ENCODE peak calls at places on chromosomes 1 and 21, in seven cellular contexts. D is activated T-cell treated with anti-CD3 and anti-CD28 coated beads for 24 hours; X is stimulated activated CD8-positive, alpha-beta memory T cell treated with anti-CD3 and anti-CD28 coated beads, Interleukin-7, amount 100 ng/mL, for 1 hour; O is stimulated activated naive B cell treated with anti-CD40 and anti-IgM and Interleukin-4, amounts not matched to agents 10 μg/mL and 1 μg/mL and 100 μg/mL, for 72 hours; P is GM12865; E is K562; C is choroid plexus epithelial cell. L is an unnamed sample.
A peak's percentile ranks its signal among the peaks of the same experiment; 100 is the strongest.

GRCh38 chr1:62337785-62338631 is 18.8 kb upstream of the KANK4 start:
- DNase-seq in E (peak; percentile 71), X (no peak), P (no peak), C (peak; percentile 55), O (no peak), D (no peak), L (no peak)

GRCh38 chr1:204363335-204364114 is 3.8 kb upstream of the PLEKHA6 start:
- DNase-seq in D (peak; percentile 69), O (peak; percentile 73), X (peak; percentile 39), C (peak; percentile 80), P (peak; percentile 83), E (peak; percentile 88), L (peak; percentile 89)

GRCh38 chr1:77401384-77401783 is 119.6 kb downstream of the AK5 start:
- DNase-seq in X (no peak), P (no peak), E (no peak), D (no peak), C (no peak), O (no peak), L (no peak)

GRCh38 chr1:185864889-185865288 is 130.7 kb downstream of the HMCN1 start:
- DNase-seq in E (no peak), O (no peak), P (no peak), D (no peak), C (peak; percentile 78), X (no peak), L (peak; percentile 59)

GRCh38 chr21:35416866-35417453 is 367.9 kb upstream of the RUNX1 start:
- DNase-seq in X (no peak), D (no peak), C (no peak), E (no peak), P (no peak), O (no peak), L (no peak)

GRCh38 chr1:214255509-214255908 is 25.4 kb upstream of the SMYD2 start:
- DNase-seq in D (no peak), O (no peak), E (no peak), P (no peak), C (no peak), X (no peak), L (no peak)

GRCh38 chr1:241411056-241411775 is 54.2 kb upstream of the RGS7 start:
- DNase-seq in D (no peak), C (no peak), X (no peak), E (no peak), P (no peak), O (no peak), L (peak; percentile 66)

GRCh38 chr1:205927676-205928075 is 15.6 kb downstream of the SLC26A9 start:
- DNase-seq in C (no peak), D (no peak), X (no peak), O (no peak), E (no peak), P (no peak), L (no peak)

GRCh38 chr1:168281603-168282002 is 926 bp downstream of the TBX19 start:
- DNase-seq in E (peak; percentile 58), X (no peak), P (no peak), O (no peak), C (no peak), D (no peak), L (no peak)

GRCh38 chr1:18629659-18630510 is 761 bp upstream of the PAX7 start:
- DNase-seq in O (no peak), X (no peak), D (no peak), E (no peak), C (no peak), P (no peak), L (no peak)

GRCh38 chr1:64231153-64231552 is 27.7 kb downstream of the UBE2U start:
- DNase-seq in E (no peak), C (no peak), X (no peak), O (no peak), P (no peak), D (no peak), L (no peak)

GRCh38 chr1:198467342-198467741 is 73.1 kb downstream of the ATP6V1G3 start:
- DNase-seq in E (no peak), O (no peak), C (no peak), P (no peak), D (no peak), X (no peak), L (no peak)

GRCh38 chr1:24409535-24409934 is 4.0 kb downstream of the STPG1 start:
- DNase-seq in X (no peak), P (no peak), C (peak; percentile 77), E (no peak), O (no peak), D (no peak), L (peak; percentile 35)

GRCh38 chr1:9437931-9438330 is 101.3 kb upstream of the SLC25A33 start:
- DNase-seq in P (no peak), E (no peak), C (peak; percentile 60), X (no peak), O (no peak), D (no peak), L (no peak)

GRCh38 chr1:145918144-145918991 is at the start of gene PEX11B:
- DNase-seq in O (peak; percentile 90), D (peak; percentile 88), C (peak; percentile 90), E (peak; percentile 85), X (peak; percentile 83), P (peak; percentile 94), L (peak; percentile 94)

GRCh38 chr1:182957902-182958395 is 5.0 kb upstream of the SHCBP1L start:
- DNase-seq in X (no peak), E (no peak), C (no peak), D (no peak), P (no peak), O (no peak), L (no peak)

GRCh38 chr1:54474500-54475235 is 68.5 kb upstream of the SSBP3 start:
- DNase-seq in P (no peak), O (no peak), E (peak; percentile 94), D (no peak), X (no peak), C (no peak), L (no peak)

GRCh38 chr1:192580351-192580962 is 4.9 kb downstream of the RGS1 start:
- DNase-seq in X (no peak), P (peak; percentile 66), O (no peak), E (no peak), C (peak; percentile 84), D (no peak), L (peak; percentile 63)

GRCh38 chr1:19450811-19451564 is 34.4 kb downstream of the CAPZB start:
- DNase-seq in P (no peak), O (no peak), D (no peak), X (no peak), C (peak; percentile 95), E (no peak), L (peak; percentile 94)

GRCh38 chr1:62437273-62437945 is 560 bp downstream of the USP1 start:
- DNase-seq in X (peak; percentile 3), C (peak; percentile 27), D (peak; percentile 32), O (no peak), P (no peak), E (no peak), L (peak; percentile 63)

GRCh38 chr1:184480711-184481110 is 93.9 kb downstream of the C1orf21 start:
- DNase-seq in D (no peak), X (no peak), E (no peak), P (no peak), O (no peak), C (no peak), L (no peak)

GRCh38 chr1:235502601-235503332 is 1.5 kb downstream of the B3GALNT2 start:
- DNase-seq in X (no peak), E (no peak), C (peak; percentile 47), P (peak; percentile 58), O (no peak), D (no peak), L (peak; percentile 62)

GRCh38 chr1:24764439-24764838 is 19.2 kb downstream of the CLIC4 start:
- DNase-seq in D (no peak), X (no peak), O (no peak), E (no peak), C (no peak), P (no peak), L (no peak)

GRCh38 chr1:52365091-52365745 is 787 bp downstream of the CC2D1B start:
- DNase-seq in D (no peak), O (no peak), X (no peak), P (no peak), C (peak; percentile 61), E (peak; percentile 64), L (peak; percentile 86)

GRCh38 chr1:53578358-53578757 is 119.2 kb downstream of the DMRTB1 start:
- DNase-seq in O (no peak), X (no peak), E (no peak), D (no peak), C (no peak), P (no peak), L (no peak)

GRCh38 chr1:173430707-173431662 is 46.1 kb upstream of the PRDX6 start:
- DNase-seq in P (peak; percentile 92), E (peak; percentile 81), C (peak; percentile 95), D (peak; percentile 84), X (peak; percentile 75), O (peak; percentile 70), L (peak; percentile 97)

L was measured in adipocyte.